ENCODE peak calls at places on chromosome 19, in ten cellular contexts. G, W, J, Y, S, C, H, X, A and E are unnamed samples.

GRCh38 chr19:31254611-31255010 is 94.6 kb downstream of the TSHZ3 start:
- DNase-seq in C (no peak), J (no peak), X (no peak), H (no peak), A (no peak), G (no peak), W (no peak), S (no peak), Y (no peak), E (no peak)

GRCh38 chr19:13846533-13847032 is 30.4 kb upstream of the NANOS3 start:
- DNase-seq in W (peak; percentile 84), G (peak; percentile 87), H (peak; percentile 93), Y (peak; percentile 97), A (peak; percentile 89), S (peak; percentile 89), X (peak; percentile 79), J (peak; percentile 96), C (peak; percentile 97), E (peak; percentile 95)

GRCh38 chr19:1752009-1752756 is 1.1 kb upstream of the ONECUT3 start:
- DNase-seq in W (no peak), S (no peak), C (no peak), Y (no peak), A (no peak), G (no peak), X (no peak), J (no peak), H (no peak), E (no peak)

GRCh38 chr19:8451885-8452284 is 7.1 kb downstream of the HNRNPM start:
- DNase-seq in W (no peak), C (peak; percentile 39), Y (peak; percentile 78), A (no peak), S (peak; percentile 57), X (peak; percentile 90), G (no peak), J (no peak), H (peak; percentile 79), E (peak; percentile 62)

GRCh38 chr19:35879770-35880317 is 11.5 kb downstream of the APLP1 start:
- DNase-seq in H (peak; percentile 89), J (peak; percentile 85), G (peak; percentile 85), S (peak; percentile 93), C (peak; percentile 87), Y (peak; percentile 91), X (peak; percentile 91), A (peak; percentile 79), W (peak; percentile 91), E (peak; percentile 88)

GRCh38 chr19:14390548-14390947 is 9.3 kb downstream of the ADGRE5 start:
- DNase-seq in Y (no peak), S (no peak), J (no peak), X (no peak), C (no peak), W (no peak), A (no peak), H (no peak), G (no peak), E (no peak)

GRCh38 chr19:29404951-29405727 is 120.7 kb upstream of the VSTM2B start:
- DNase-seq in S (no peak), C (peak; percentile 18), H (no peak), G (peak; percentile 25), X (peak; percentile 13), J (no peak), W (peak; percentile 78), Y (no peak), A (no peak), E (no peak)

GRCh38 chr19:53553159-53553558 is 15.2 kb downstream of the ZNF331 start:
- DNase-seq in S (no peak), Y (no peak), J (no peak), C (no peak), X (peak; percentile 11), A (no peak), H (peak; percentile 28), G (no peak), W (no peak), E (no peak)

GRCh38 chr19:8607386-8607785 is 3.1 kb downstream of the ADAMTS10 start:
- DNase-seq in S (peak; percentile 91), H (peak; percentile 23), G (peak; percentile 80), C (no peak), Y (no peak), A (no peak), W (no peak), J (peak; percentile 92), X (no peak), E (peak; percentile 75)

GRCh38 chr19:46809534-46810272 is 21.3 kb upstream of the SLC1A5 start:
- DNase-seq in G (no peak), S (no peak), A (peak; percentile 2), W (no peak), C (no peak), J (no peak), Y (no peak), X (no peak), H (no peak), E (no peak)

GRCh38 chr19:35718345-35719041 is 690 bp downstream of the KMT2B start:
- DNase-seq in W (no peak), Y (peak; percentile 17), A (peak; percentile 69), C (peak; percentile 29), X (peak; percentile 35), H (no peak), S (peak; percentile 16), G (no peak), J (peak; percentile 80), E (peak; percentile 11)

GRCh38 chr19:54183431-54183830 is 5.9 kb downstream of the MBOAT7 start:
- DNase-seq in G (no peak), W (no peak), Y (no peak), S (no peak), A (no peak), X (no peak), H (no peak), J (no peak), C (no peak), E (no peak)

GRCh38 chr19:28051047-28051446 is 1161.9 kb downstream of the UQCRFS1 start:
- DNase-seq in W (no peak), Y (no peak), C (no peak), H (no peak), A (no peak), G (no peak), S (no peak), J (no peak), X (no peak), E (no peak)

GRCh38 chr19:35913589-35913988 is 5.5 kb upstream of the TYROBP start:
- DNase-seq in H (peak; percentile 80), A (no peak), J (no peak), G (no peak), S (no peak), W (no peak), X (peak; percentile 40), Y (no peak), C (no peak), E (no peak)

GRCh38 chr19:6232567-6232966 is 47.2 kb downstream of the MLLT1 start:
- DNase-seq in H (peak; percentile 88), Y (peak; percentile 90), S (peak; percentile 92), X (peak; percentile 38), G (no peak), C (no peak), W (no peak), J (no peak), A (no peak), E (peak; percentile 98)

GRCh38 chr19:5891938-5892771 is 11.4 kb downstream of the NDUFA11 start:
- DNase-seq in X (no peak), H (peak; percentile 35), G (no peak), S (peak; percentile 35), W (no peak), A (peak; percentile 83), J (no peak), C (no peak), Y (peak; percentile 46), E (peak; percentile 36)

GRCh38 chr19:722553-723101 is 13.9 kb downstream of the PALM start:
- DNase-seq in J (no peak), X (no peak), W (no peak), G (no peak), H (no peak), C (peak; percentile 23), A (no peak), S (peak; percentile 54), Y (peak; percentile 28), E (no peak)

GRCh38 chr19:30717381-30717780 is 345.2 kb downstream of the ZNF536 start:
- DNase-seq in C (no peak), S (no peak), J (no peak), X (no peak), G (no peak), H (no peak), A (no peak), Y (no peak), W (no peak), E (no peak)

GRCh38 chr19:38384209-38385027 is 3.4 kb downstream of the GGN start:
- DNase-seq in X (peak; percentile 38), G (no peak), C (no peak), J (no peak), W (no peak), S (peak; percentile 39), H (no peak), A (no peak), Y (no peak), E (no peak)
- TF ChIP-seq CTCF in X (peak; percentile 56), G (no peak), C (no peak), J (no peak), W (peak; percentile 27), S (peak; percentile 55), H (peak; percentile 32), A (no peak), Y (peak; percentile 39), E (peak; percentile 50)

DNA sequence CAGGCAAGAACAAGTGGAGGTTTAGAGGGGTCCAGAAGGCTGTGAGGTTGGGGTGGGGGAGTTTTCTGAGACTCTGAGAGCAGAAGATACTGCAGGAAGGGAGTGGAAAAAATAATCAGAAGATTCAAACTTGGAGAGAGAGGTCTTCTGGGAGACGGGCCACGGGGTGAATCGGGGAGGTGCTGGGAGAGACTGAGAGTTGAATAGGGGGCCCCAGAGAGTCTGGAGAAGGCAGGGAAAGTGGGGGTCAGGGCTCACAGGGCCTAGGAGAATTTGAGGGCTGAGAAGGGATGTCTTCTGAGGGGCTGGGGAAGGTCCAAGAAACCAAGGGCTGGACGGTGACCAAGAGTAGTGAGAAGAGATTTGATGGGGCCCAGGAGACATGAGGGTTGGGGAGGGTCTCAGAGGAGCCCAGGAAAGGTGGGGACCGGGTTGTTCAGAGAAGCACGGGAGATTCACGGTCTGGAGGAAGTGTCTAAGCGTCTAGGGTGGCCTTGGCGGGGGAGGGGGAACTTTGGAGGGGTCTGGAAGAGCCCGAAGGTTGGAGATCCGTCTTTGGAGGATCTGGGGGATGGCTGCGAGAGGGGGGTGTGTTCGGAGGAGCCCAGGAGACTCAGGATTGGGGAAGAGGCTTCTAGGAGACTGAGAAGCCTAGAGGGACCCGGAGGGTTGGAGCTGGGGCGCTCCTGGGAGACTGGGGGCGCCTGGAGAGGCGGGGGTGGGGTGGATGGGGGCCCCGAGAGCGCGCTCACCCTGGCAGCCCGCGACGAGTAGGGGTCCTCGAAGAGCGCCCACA is 1.5 kb downstream of the KCNC3 start:
- DNase-seq in J (no peak), W (no peak), S (no peak), G (no peak), Y (no peak), C (no peak), H (no peak), A (no peak), X (no peak), E (no peak)
- H3K4me3 ChIP-seq in J (no peak overlapping the region), W (peak overlapping the region; percentile 25), S (no peak overlapping the region), G (no peak overlapping the region), Y (no peak overlapping the region), C (no peak overlapping the region), H (no peak overlapping the region), A (no peak overlapping the region), X (no peak overlapping the region), E (no peak overlapping the region)

GRCh38 chr19:55443045-55443823 is at the start of gene SHISA7:
- DNase-seq in G (no peak), A (peak; percentile 58), C (no peak), S (no peak), J (no peak), X (no peak), H (no peak), W (no peak), Y (no peak), E (no peak)
- TF ChIP-seq CTCF in G (no peak), A (no peak), C (no peak), S (no peak), J (no peak), X (no peak), H (no peak), W (no peak), Y (no peak), E (no peak)

GRCh38 chr19:21856751-21857150 is 20.8 kb upstream of the ZNF43 start:
- DNase-seq in J (no peak), S (no peak), A (no peak), Y (no peak), H (no peak), G (no peak), W (no peak), X (no peak), C (no peak), E (no peak)
- H3K4me3 ChIP-seq in J (no peak overlapping the region), S (no peak overlapping the region), A (no peak overlapping the region), Y (no peak overlapping the region), H (no peak overlapping the region), G (no peak overlapping the region), W (no peak overlapping the region), X (no peak overlapping the region), C (no peak overlapping the region), E (no peak overlapping the region)